ENCODE peak calls at places on chromosome 3, in seven cellular contexts. J is HCEC 1CT, U is progenitor cell of endocrine pancreas, T is memory B cell, G is HuH-7.5, L is kidney, Y is stromal cell of bone marrow. M is an unnamed sample.
A peak's percentile ranks its signal among the peaks of the same experiment; 100 is the strongest.

GRCh38 chr3:108131105-108131794 is 40.4 kb upstream of the CD47 start:
- DNase-seq in T (no peak), J (peak; percentile 97), L (no peak), U (no peak), Y (peak; percentile 84), G (no peak), M (no peak)

GRCh38 chr3:141218204-141218603 is 13.4 kb upstream of the PXYLP1 start:
- DNase-seq in T (no peak), U (no peak), J (no peak), L (no peak), Y (no peak), G (no peak), M (no peak)

GRCh38 chr3:105745046-105745445 is 123.8 kb downstream of the CBLB start:
- DNase-seq in U (no peak), T (no peak), Y (no peak), G (no peak), J (no peak), L (no peak), M (no peak)

GRCh38 chr3:113084777-113085176 is 94.0 kb downstream of the GTPBP8 start:
- DNase-seq in Y (peak; percentile 62), L (no peak), T (no peak), U (no peak), G (no peak), J (peak; percentile 85), M (no peak)

GRCh38 chr3:9808345-9809037 is 1.6 kb upstream of the TTLL3 start:
- DNase-seq in G (peak; percentile 83), Y (no peak), J (peak; percentile 47), L (no peak), U (no peak), T (peak; percentile 39), M (peak; percentile 60)

GRCh38 chr3:69866988-69867720 is 127.9 kb downstream of the MITF start:
- DNase-seq in G (no peak), L (no peak), U (no peak), Y (no peak), J (peak; percentile 74), T (no peak), M (no peak)

GRCh38 chr3:130870423-130870822 is 23.5 kb upstream of the ATP2C1 start:
- DNase-seq in T (no peak), L (no peak), G (no peak), J (no peak), Y (no peak), U (no peak), M (no peak)

GRCh38 chr3:64716110-64716509 is 28.3 kb upstream of the ADAMTS9 start:
- DNase-seq in T (no peak), Y (no peak), L (no peak), G (no peak), J (no peak), U (no peak), M (no peak)

GRCh38 chr3:71214797-71215196 is 368.7 kb downstream of the FOXP1 start:
- DNase-seq in L (no peak), Y (no peak), T (no peak), G (no peak), U (no peak), J (no peak), M (no peak)

GRCh38 chr3:133211449-133211848 is 173.3 kb downstream of the TMEM108 start:
- DNase-seq in J (no peak), G (no peak), Y (peak; percentile 5), L (no peak), U (no peak), T (no peak), M (peak; percentile 28)

GRCh38 chr3:183295211-183295610 is 42.2 kb downstream of the B3GNT5 start:
- DNase-seq in G (peak; percentile 36), Y (peak; percentile 81), U (no peak), L (no peak), J (peak; percentile 86), T (no peak), M (no peak)

GRCh38 chr3:50203113-50203852 is 1.8 kb upstream of the SLC38A3 start:
- DNase-seq in Y (no peak), G (no peak), T (no peak), U (no peak), J (no peak), L (no peak), M (no peak)

GRCh38 chr3:14274999-14275961 is 96.7 kb downstream of the LSM3 start:
- DNase-seq in J (peak; percentile 9), T (no peak), Y (no peak), G (peak; percentile 5), L (no peak), U (no peak), M (no peak)

GRCh38 chr3:145857956-145858355 is 303.0 kb downstream of the PLOD2 start:
- DNase-seq in T (no peak), Y (no peak), U (no peak), L (no peak), J (no peak), G (no peak), M (no peak)

GRCh38 chr3:194485471-194485875 is 1.3 kb downstream of the ATP13A3 start:
- DNase-seq in U (no peak), Y (no peak), L (no peak), T (no peak), G (no peak), J (peak; percentile 62), M (no peak)